ENCODE peak calls at places on chromosomes 7 and 10, in eight cellular contexts. N is AG10803; X is uterus; A is NK-92 treated with Interleukin-12 subunit alpha and Interleukin-12 subunit beta, amount 100 ng/mL, for 24 hours; T is mucosa of gallbladder; P is NCI-H1105 treated with DMSO at 0.1 percent for 48 hours; H is hippocampal formation; S is stimulated activated CD4-positive, alpha-beta T cell treated with anti-CD3 and anti-CD28 coated beads, Interleukin-4, amount 100 ng/mL, for 24 hours. U is an unnamed sample.

GRCh38 chr10:85280014-85280413 is 951.6 kb downstream of the CCSER2 start:
- DNase-seq in S (no peak), A (no peak), T (no peak), N (no peak), P (peak), H (no peak), X (no peak), U (no peak)

GRCh38 chr7:113774182-113774807 is 144.5 kb downstream of the PPP1R3A start:
- DNase-seq in N (peak), X (no peak), H (peak), S (no peak), P (peak), A (peak), T (no peak), U (peak)

GRCh38 chr10:75599875-75600648 is 168.6 kb downstream of the LRMDA start:
- DNase-seq in X (no peak), N (no peak), S (no peak), P (no peak), T (no peak), H (no peak), A (no peak), U (no peak)

GRCh38 chr7:19090526-19090925 is 26.9 kb downstream of the TWIST1 start:
- DNase-seq in A (no peak), H (no peak), T (no peak), N (peak), S (no peak), P (no peak), X (no peak), U (no peak)

GRCh38 chr10:109647627-109648026 is 275.7 kb downstream of the XPNPEP1 start:
- DNase-seq in N (no peak), A (no peak), H (no peak), S (no peak), X (no peak), T (no peak), P (no peak), U (no peak)

GRCh38 chr10:30928742-30929141 is 102.9 kb downstream of the ZNF438 start:
- DNase-seq in H (no peak), P (no peak), S (no peak), T (no peak), N (no peak), X (no peak), A (no peak), U (no peak)

GRCh38 chr10:12397931-12398330 is 48.6 kb downstream of the CAMK1D start:
- DNase-seq in A (no peak), H (no peak), T (no peak), N (no peak), S (no peak), P (no peak), X (no peak), U (no peak)

GRCh38 chr7:1112109-1112508 is 24.2 kb downstream of the GPER1 start:
- DNase-seq in P (no peak), H (no peak), A (no peak), S (no peak), N (no peak), T (no peak), X (no peak), U (no peak)

GRCh38 chr7:43721193-43721806 is 8.0 kb downstream of the COA1 start:
- DNase-seq in P (peak), A (no peak), T (no peak), S (no peak), N (peak), H (peak), X (no peak), U (peak)

GRCh38 chr7:157497367-157497743 is 160.6 kb downstream of the DNAJB6 start:
- DNase-seq in N (no peak), A (no peak), H (no peak), X (peak), P (no peak), T (no peak), S (peak), U (no peak)

U was measured in midbrain.